ENCODE peak calls at places on chromosomes 1 and 21, in nine cellular contexts. K is left lobe of liver; E is NCI-H1417; C is activated effector memory CD4-positive, alpha-beta T cell treated with Interleukin-2 at 50 U/mL for 16 hours; H is iris pigment epithelial cell; N is central memory CD8-positive, alpha-beta T cell; I is stimulated activated CD8-positive, alpha-beta memory T cell treated with anti-CD3 and anti-CD28 coated beads, Interleukin-7, amount 100 ng/mL, for 1 hour; V is nephron progenitor cell; G is LoVo. P is an unnamed sample.
A peak's percentile ranks its signal among the peaks of the same experiment; 100 is the strongest.

GRCh38 chr1:229203030-229203751 is 67.7 kb upstream of the RAB4A start:
- DNase-seq in K (no peak), E (no peak), C (no peak), H (peak; percentile 75), N (no peak), I (no peak), V (peak; percentile 59), G (no peak), P (peak; percentile 19)

GRCh38 chr1:236654957-236655356 is 31.3 kb upstream of the ACTN2 start:
- DNase-seq in K (no peak), E (no peak), C (no peak), H (no peak), N (no peak), I (no peak), V (no peak), G (no peak), P (no peak)

GRCh38 chr1:119960501-119960900 is 64.2 kb upstream of the ADAM30 start:
- DNase-seq in K (no peak), E (no peak), C (no peak), H (no peak), N (no peak), I (no peak), V (no peak), G (no peak), P (peak; percentile 3)

GRCh38 chr21:43889055-43889454 is 24.0 kb downstream of the AGPAT3 start:
- DNase-seq in K (no peak), E (no peak), C (no peak), H (no peak), N (no peak), I (no peak), V (no peak), G (no peak), P (no peak)

GRCh38 chr1:111603979-111604378 is 15.6 kb upstream of the RAP1A start:
- DNase-seq in K (no peak), E (no peak), C (peak; percentile 74), H (no peak), N (peak; percentile 79), I (peak; percentile 30), V (no peak), G (no peak), P (no peak)

GRCh38 chr1:222382171-222382570 is 165.7 kb downstream of the HHIPL2 start:
- DNase-seq in K (no peak), E (no peak), C (no peak), H (no peak), N (no peak), I (no peak), V (no peak), G (no peak), P (no peak)

GRCh38 chr1:23354260-23354659 is 10.2 kb upstream of the HNRNPR start:
- DNase-seq in K (no peak), E (no peak), C (no peak), H (no peak), N (no peak), I (no peak), V (no peak), G (no peak), P (no peak)

GRCh38 chr1:17861685-17862084 is 106.6 kb downstream of the ACTL8 start:
- DNase-seq in K (no peak), E (no peak), C (no peak), H (peak; percentile 64), N (no peak), I (no peak), V (no peak), G (no peak), P (no peak)

GRCh38 chr1:116409751-116410182 is 36.7 kb downstream of the ATP1A1 start:
- DNase-seq in K (no peak), E (no peak), C (no peak), H (peak; percentile 51), N (no peak), I (no peak), V (no peak), G (no peak), P (no peak)

GRCh38 chr1:207804746-207805468 is 53.1 kb downstream of the CD46 start:
- DNase-seq in K (no peak), E (no peak), C (no peak), H (no peak), N (no peak), I (no peak), V (no peak), G (no peak), P (no peak)

GRCh38 chr1:59333626-59334277 is 36.9 kb downstream of the FGGY start:
- DNase-seq in K (no peak), E (no peak), C (no peak), H (peak; percentile 34), N (no peak), I (no peak), V (no peak), G (no peak), P (no peak)

GRCh38 chr1:60149254-60149653 is 75.7 kb upstream of the C1orf87 start:
- DNase-seq in K (no peak), E (no peak), C (no peak), H (no peak), N (no peak), I (no peak), V (no peak), G (no peak), P (no peak)

GRCh38 chr1:111139234-111139955 is 498 bp downstream of the DRAM2 start:
- DNase-seq in K (peak; percentile 58), E (peak; percentile 88), C (no peak), H (peak; percentile 65), N (no peak), I (no peak), V (peak; percentile 52), G (peak; percentile 66), P (peak; percentile 30)